ENCODE peak calls at places on chromosomes 12 and 14, in ten cellular contexts. D is CD8-positive, alpha-beta T cell; Q is T-cell; E is dermis microvascular lymphatic vessel endothelial cell; X is BE2C; S is ELR; P is H4; T is activated CD4-positive, alpha-beta T cell treated with anti-CD3 and anti-CD28 coated beads for 24 hours; B is mucosa of gallbladder; O is endothelial cell. J is an unnamed sample.
A peak's percentile ranks its signal among the peaks of the same experiment; 100 is the strongest.

GRCh38 chr12:2892246-2892645 is 1.6 kb downstream of the TULP3 start:
- DNase-seq in X (no peak), P (no peak), T (no peak), D (no peak), E (no peak), S (peak; percentile 46), B (no peak), O (no peak), Q (no peak), J (no peak)

GRCh38 chr14:101907619-101908018 is 56.8 kb upstream of the DYNC1H1 start:
- DNase-seq in O (no peak), E (no peak), D (no peak), T (no peak), Q (no peak), P (no peak), B (no peak), X (no peak), S (no peak), J (no peak)

GRCh38 chr12:106446429-106447092 is 89.0 kb downstream of the POLR3B start:
- DNase-seq in S (no peak), X (no peak), D (no peak), B (no peak), E (no peak), Q (no peak), O (no peak), P (no peak), T (no peak), J (no peak)

GRCh38 chr12:89949457-89950195 is 241.0 kb upstream of the ATP2B1 start:
- DNase-seq in Q (peak; percentile 51), E (peak; percentile 100), O (peak; percentile 31), D (peak; percentile 36), S (peak; percentile 77), X (no peak), P (peak; percentile 77), B (no peak), T (no peak), J (peak; percentile 46)

GRCh38 chr12:76546889-76547288 is 12.7 kb downstream of the OSBPL8 start:
- DNase-seq in X (no peak), P (no peak), E (no peak), Q (no peak), O (no peak), B (no peak), S (no peak), T (no peak), D (no peak), J (no peak)

GRCh38 chr12:16385779-16386646 is 38.6 kb downstream of the MGST1 start:
- DNase-seq in E (peak; percentile 25), P (peak; percentile 59), O (peak; percentile 21), B (peak; percentile 38), Q (no peak), S (peak; percentile 51), T (no peak), X (peak; percentile 33), D (no peak), J (no peak)

GRCh38 chr14:101065696-101066694 is 162.5 kb upstream of the RTL1 start:
- DNase-seq in X (no peak), Q (no peak), E (no peak), T (no peak), S (no peak), B (no peak), O (no peak), D (no peak), P (no peak), J (peak; percentile 8)

GRCh38 chr14:53956427-53957201 is at the start of gene BMP4:
- DNase-seq in X (peak; percentile 35), O (peak; percentile 72), D (no peak), B (peak; percentile 92), Q (no peak), S (peak; percentile 44), P (no peak), E (no peak), T (no peak), J (no peak)

GRCh38 chr14:64569108-64570045 is 19.6 kb downstream of the PPP1R36 start:
- DNase-seq in O (no peak), T (no peak), P (peak; percentile 82), D (no peak), Q (no peak), X (no peak), E (peak; percentile 80), S (peak; percentile 58), B (peak; percentile 32), J (no peak)

GRCh38 chr12:62191747-62192485 is 68.3 kb upstream of the USP15 start:
- DNase-seq in O (peak; percentile 21), P (no peak), T (peak; percentile 1), S (peak; percentile 15), X (no peak), B (no peak), Q (no peak), D (no peak), E (no peak), J (no peak)

GRCh38 chr14:104289485-104289884 is 151.1 kb downstream of the KIF26A start:
- DNase-seq in S (no peak), T (no peak), P (no peak), Q (no peak), E (no peak), X (no peak), D (no peak), B (no peak), O (no peak), J (no peak)

GRCh38 chr14:53310412-53310811 is 157.3 kb upstream of the DDHD1 start:
- DNase-seq in T (no peak), B (no peak), E (no peak), S (no peak), X (no peak), O (no peak), P (no peak), D (no peak), Q (no peak), J (no peak)

GRCh38 chr14:64708148-64709004 is 4.2 kb downstream of the PLEKHG3 start:
- DNase-seq in E (no peak), D (no peak), T (no peak), X (peak; percentile 6), P (no peak), Q (no peak), S (peak; percentile 72), O (no peak), B (no peak), J (peak; percentile 81)

GRCh38 chr14:95770777-95771176 is 56.9 kb upstream of the TCL1A start:
- DNase-seq in Q (no peak), O (no peak), D (no peak), E (no peak), B (no peak), S (no peak), P (no peak), T (no peak), X (peak; percentile 20), J (no peak)

GRCh38 chr14:58426819-58427288 is 477 bp downstream of the TIMM9 start:
- DNase-seq in S (peak; percentile 71), E (no peak), P (peak; percentile 53), D (peak; percentile 29), T (peak; percentile 26), X (peak; percentile 79), B (peak; percentile 45), O (peak; percentile 57), Q (peak; percentile 24), J (peak; percentile 66)

GRCh38 chr12:112916270-112916669 is 9.5 kb downstream of the OAS1 start:
- DNase-seq in T (no peak), O (no peak), B (no peak), X (no peak), D (no peak), S (peak; percentile 45), P (peak; percentile 20), Q (no peak), E (peak; percentile 64), J (no peak)

GRCh38 chr12:116456307-116456641 is 102.9 kb upstream of the MAP1LC3B2 start:
- DNase-seq in O (no peak), S (no peak), P (no peak), B (no peak), Q (no peak), X (no peak), D (no peak), T (no peak), E (no peak), J (no peak)

GRCh38 chr12:85923767-85924331 is 49.8 kb downstream of the NTS start:
- DNase-seq in S (peak; percentile 41), B (no peak), T (no peak), E (peak; percentile 14), D (no peak), Q (no peak), O (no peak), P (peak; percentile 9), X (no peak), J (no peak)

GRCh38 chr12:103806807-103807206 is 34.2 kb downstream of the NT5DC3 start:
- DNase-seq in T (no peak), O (no peak), B (no peak), X (no peak), S (no peak), D (no peak), P (no peak), E (peak; percentile 31), Q (no peak), J (no peak)

GRCh38 chr14:48536318-48536717 is 860.9 kb upstream of the MDGA2 start:
- DNase-seq in Q (no peak), O (peak; percentile 13), X (peak; percentile 5), P (peak; percentile 7), E (no peak), S (no peak), B (no peak), D (no peak), T (no peak), J (no peak)

GRCh38 chr14:72604133-72604532 is 289.8 kb downstream of the DPF3 start:
- DNase-seq in T (no peak), Q (no peak), P (no peak), O (no peak), B (no peak), X (no peak), E (no peak), S (no peak), D (no peak), J (no peak)

J was measured in T-helper 1 cell.